ENCODE peak calls at places on chromosomes 16 and 17, in eight cellular contexts. B is A549, Z is osteocyte, W is neural crest cell, G is WTC11, L is GM10248, S is ovary, V is Caco-2. H is an unnamed sample.

GRCh38 chr16:1989826-1990335 is at the start of gene SYNGR3:
- DNase-seq in S (no peak), V (peak), W (no peak), G (peak), B (no peak), L (no peak), Z (no peak), H (no peak)

GRCh38 chr17:17115620-17116019 is 73.4 kb downstream of the MPRIP start:
- DNase-seq in G (no peak), B (no peak), S (no peak), Z (no peak), L (no peak), W (no peak), V (no peak), H (no peak)

GRCh38 chr16:31301708-31302400 is 42.1 kb downstream of the ITGAM start:
- DNase-seq in G (no peak), V (no peak), L (no peak), S (no peak), Z (no peak), W (no peak), B (peak), H (peak)

GRCh38 chr17:61389670-61390478 is 9.8 kb upstream of the TBX2 start:
- DNase-seq in G (peak), L (peak), V (peak), W (peak), Z (no peak), S (no peak), B (peak), H (peak)

GRCh38 chr17:19313746-19314651 is 48.5 kb downstream of the B9D1 start:
- DNase-seq in B (no peak), V (no peak), W (no peak), L (no peak), G (no peak), S (no peak), Z (no peak), H (no peak)

GRCh38 chr17:61409301-61410099 is 9.9 kb downstream of the TBX2 start:
- DNase-seq in B (peak), W (no peak), Z (no peak), S (peak), V (peak), G (peak), L (peak), H (peak)

GRCh38 chr16:68590201-68590994 is 51.3 kb downstream of the ZFP90 start:
- DNase-seq in Z (peak), V (peak), W (peak), G (peak), S (peak), B (peak), L (peak), H (peak)

GRCh38 chr16:89981414-89981813 is 32.9 kb downstream of the DEF8 start:
- DNase-seq in L (peak), W (no peak), Z (no peak), G (no peak), S (no peak), B (no peak), V (no peak), H (no peak)

GRCh38 chr16:11258553-11259287 is 2.7 kb upstream of the SOCS1 start:
- DNase-seq in Z (no peak), S (peak), W (no peak), L (peak), V (no peak), G (no peak), B (no peak), H (no peak)

GRCh38 chr16:2280981-2281542 is 13.1 kb upstream of the RNPS1 start:
- DNase-seq in L (no peak), B (no peak), S (no peak), G (no peak), V (no peak), W (no peak), Z (no peak), H (no peak)

GRCh38 chr17:57257911-57258885 is 1.9 kb downstream of the MSI2 start:
- DNase-seq in V (peak), B (no peak), L (no peak), Z (peak), W (no peak), S (no peak), G (peak), H (peak)

GRCh38 chr17:60887607-60888028 is 210.0 kb downstream of the BCAS3 start:
- DNase-seq in G (no peak), V (no peak), Z (no peak), L (no peak), W (no peak), B (no peak), S (no peak), H (peak)

GRCh38 chr16:2250652-2251280 is 621 bp downstream of the ECI1 start:
- DNase-seq in L (no peak), Z (no peak), S (no peak), B (peak), V (peak), W (no peak), G (no peak), H (peak)

GRCh38 chr17:75006653-75007052 is 5.8 kb upstream of the MRPL58 start:
- DNase-seq in Z (no peak), W (no peak), V (peak), L (no peak), G (no peak), S (no peak), B (peak), H (peak)

GRCh38 chr17:69030145-69030544 is 30.6 kb downstream of the ABCA9 start:
- DNase-seq in L (no peak), W (no peak), V (no peak), B (no peak), Z (no peak), S (no peak), G (no peak), H (no peak)

GRCh38 chr16:4513881-4514280 is 24.7 kb downstream of the CDIP1 start:
- DNase-seq in L (no peak), V (no peak), S (no peak), W (no peak), G (no peak), Z (no peak), B (no peak), H (no peak)

GRCh38 chr16:4513086-4513860 is 25.3 kb downstream of the CDIP1 start:
- DNase-seq in W (no peak), Z (no peak), G (no peak), S (no peak), V (no peak), B (no peak), L (no peak), H (no peak)

GRCh38 chr16:4517812-4518211 is 20.8 kb downstream of the CDIP1 start:
- DNase-seq in B (peak), W (peak), L (no peak), S (no peak), Z (no peak), V (peak), G (peak), H (peak)

GRCh38 chr16:4514606-4515005 is 24.0 kb downstream of the CDIP1 start:
- DNase-seq in G (no peak), Z (no peak), L (no peak), W (no peak), V (no peak), B (no peak), S (no peak), H (no peak)

GRCh38 chr16:4515611-4516233 is 22.9 kb downstream of the CDIP1 start:
- DNase-seq in S (no peak), L (peak), B (no peak), G (no peak), W (no peak), V (no peak), Z (no peak), H (no peak)
- TF ChIP-seq CTCF in S (no peak), L (no peak), B (no peak), G (no peak), W (no peak), V (no peak), Z (no peak), H (no peak)

DNA sequence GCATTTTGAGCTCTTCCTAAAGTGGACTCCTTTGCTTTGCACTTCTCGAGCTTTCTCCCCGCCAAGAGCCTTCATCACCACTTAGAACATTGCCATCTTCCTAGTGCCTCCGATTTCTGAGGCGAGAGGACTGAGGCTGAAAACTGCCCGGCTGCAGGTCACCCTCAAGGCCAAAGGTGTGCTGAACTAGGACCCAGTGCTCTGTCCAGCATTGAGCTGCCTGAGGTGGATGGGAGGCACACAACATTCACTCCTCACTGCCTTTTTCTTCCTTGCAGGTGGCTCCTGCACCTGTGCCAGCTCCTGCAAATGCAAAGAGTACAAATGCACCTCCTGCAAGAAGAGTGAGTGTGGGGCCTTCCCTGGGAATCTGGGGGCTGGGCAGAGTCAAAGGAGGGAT is 5.4 kb downstream of the MT1A start:
- DNase-seq in B (no peak), V (no peak), G (no peak), S (no peak), W (no peak), Z (no peak), L (no peak), H (no peak)
- TF ChIP-seq CTCF in B (peak), V (no peak), G (no peak), S (no peak), W (peak), Z (no peak), L (no peak), H (no peak)

GRCh38 chr17:6299275-6299674 is 135.6 kb downstream of the AIPL1 start:
- DNase-seq in Z (no peak), W (no peak), B (no peak), V (no peak), G (no peak), L (no peak), S (no peak), H (peak)

GRCh38 chr17:6306820-6307219 is 128.1 kb downstream of the AIPL1 start:
- DNase-seq in S (no peak), G (no peak), W (no peak), V (no peak), Z (no peak), L (no peak), B (no peak), H (no peak)

GRCh38 chr17:6305613-6306360 is 129.1 kb downstream of the AIPL1 start:
- DNase-seq in B (no peak), Z (peak), S (no peak), L (no peak), G (no peak), W (no peak), V (no peak), H (no peak)

GRCh38 chr17:6303664-6304063 is 131.3 kb downstream of the AIPL1 start:
- DNase-seq in S (no peak), V (peak), B (peak), Z (no peak), L (peak), G (peak), W (peak), H (peak)

GRCh38 chr17:6304894-6305612 is 129.9 kb downstream of the AIPL1 start:
- DNase-seq in W (no peak), V (no peak), B (no peak), G (no peak), L (no peak), Z (no peak), S (no peak), H (no peak)
- TF ChIP-seq CTCF in W (no peak), V (no peak), B (no peak), G (no peak), L (no peak), Z (no peak), S (no peak), H (no peak)

GRCh38 chr16:72244853-72245252 is 72.9 kb upstream of the PMFBP1 start:
- DNase-seq in S (no peak), G (no peak), V (no peak), L (no peak), W (no peak), Z (no peak), B (no peak), H (no peak)
- TF ChIP-seq CTCF in S (no peak), G (no peak), V (no peak), L (no peak), W (no peak), Z (no peak), B (no peak), H (no peak)

GRCh38 chr17:3535253-3535995 is 22.2 kb downstream of the TRPV3 start:
- DNase-seq in Z (no peak), W (peak), L (peak), V (no peak), G (peak), B (peak), S (peak), H (no peak)
- TF ChIP-seq CTCF in Z (peak), W (peak), L (peak), V (no peak), G (no peak), B (peak), S (peak), H (no peak)

DNA sequence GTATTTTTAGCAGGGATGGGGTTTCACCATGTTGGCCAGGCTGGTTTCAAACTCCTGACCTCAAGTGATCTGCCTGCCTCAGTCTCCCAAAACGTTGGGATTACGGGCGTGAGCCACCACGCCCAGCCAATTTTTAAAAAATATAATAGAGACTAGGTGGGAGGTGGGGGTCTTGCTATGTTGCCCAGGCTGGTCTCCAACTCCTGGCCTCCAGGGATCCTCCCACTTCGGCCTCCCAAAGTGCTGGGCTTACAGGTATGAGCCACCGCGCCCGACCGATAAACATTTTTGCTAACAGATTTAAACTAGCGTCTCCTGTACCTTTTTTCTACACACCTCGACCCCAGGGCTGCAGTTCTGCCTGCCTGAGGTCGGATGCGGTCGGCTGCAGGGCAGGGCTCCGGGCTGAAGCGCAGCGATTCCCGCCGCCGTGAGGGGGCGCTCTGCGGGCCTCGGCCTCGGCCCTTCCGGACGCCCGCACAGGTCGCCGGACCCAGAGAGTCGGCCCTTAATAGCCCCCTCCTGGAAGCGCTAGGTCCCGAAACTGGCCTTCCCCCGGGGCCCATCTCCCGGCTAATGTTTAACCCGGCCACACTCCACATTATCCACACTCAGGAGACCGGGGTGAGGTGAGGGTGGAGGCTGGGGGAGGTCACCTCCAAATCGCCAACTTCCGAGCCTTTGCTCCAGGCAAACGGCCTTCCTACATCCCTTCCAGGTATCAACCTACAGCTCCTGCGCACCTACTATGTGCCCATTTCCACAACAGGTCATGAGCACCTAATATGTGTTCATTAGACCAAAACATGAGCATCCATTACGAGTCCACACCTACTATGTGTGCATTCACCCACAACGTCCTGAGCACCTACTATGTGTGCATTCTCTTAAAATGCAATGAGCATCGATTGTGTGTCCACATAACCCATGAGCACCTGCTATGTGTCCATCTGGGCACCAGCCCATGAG is 2.0 kb upstream of the GLIS2 start:
- DNase-seq in W (peak), G (peak), B (peak), S (peak), Z (peak), V (peak), L (peak), H (no peak)
- TF ChIP-seq CTCF in W (peak), G (peak), B (peak), S (no peak), Z (peak), V (peak), L (peak), H (no peak)

GRCh38 chr16:66662445-66663194 is 33.9 kb downstream of the CMTM4 start:
- DNase-seq in Z (no peak), V (peak), L (no peak), W (no peak), G (no peak), S (no peak), B (peak), H (peak)
- TF ChIP-seq CTCF in Z (peak), V (peak), L (peak), W (peak), G (no peak), S (no peak), B (peak), H (peak)

DNA sequence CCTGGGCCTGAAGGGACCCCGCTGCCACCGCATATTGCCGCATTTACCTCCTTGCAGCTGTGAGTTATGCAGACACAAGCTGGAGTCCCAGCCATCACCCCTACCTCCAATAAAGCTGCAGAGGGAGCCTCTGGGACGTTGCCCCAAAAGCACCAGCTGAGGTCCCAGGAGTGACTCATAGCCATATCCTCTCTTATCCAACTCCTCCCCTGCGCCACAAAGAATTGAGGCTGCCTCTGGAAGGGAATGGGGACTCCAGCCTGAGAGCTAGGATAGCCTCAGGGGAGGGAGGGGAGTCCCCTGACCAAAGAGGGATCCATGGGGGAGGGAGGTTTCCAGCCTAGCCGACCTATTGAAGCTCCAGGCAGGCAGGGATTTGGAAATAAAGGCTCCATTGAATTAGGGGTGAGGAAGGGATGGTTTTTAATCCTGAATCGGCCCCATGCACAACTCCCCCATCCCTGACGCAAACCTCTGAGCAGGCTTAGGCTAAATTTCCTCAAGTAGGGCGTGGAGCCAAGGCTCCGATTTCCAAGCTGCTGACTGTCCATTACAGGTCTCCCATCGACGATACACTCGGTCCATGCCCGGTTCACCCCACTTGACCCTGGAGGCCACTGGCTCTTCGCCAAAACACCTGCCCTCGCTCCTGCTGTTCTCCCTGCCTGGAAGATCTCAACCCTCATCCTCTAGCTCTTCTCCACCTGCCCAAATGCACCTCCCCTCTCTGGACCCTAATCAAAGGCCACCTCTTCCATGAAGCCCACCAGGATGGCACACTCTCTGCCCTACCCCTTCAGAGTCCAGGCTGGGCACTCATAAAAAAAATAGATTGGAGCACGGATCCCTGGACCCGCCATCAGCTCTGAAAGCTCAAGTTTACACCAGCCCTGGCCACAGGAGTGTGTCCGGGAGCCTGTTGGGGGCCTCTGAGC is 27.5 kb downstream of the PIMREG start:
- DNase-seq in L (no peak), W (no peak), B (peak), Z (no peak), S (peak), V (no peak), G (no peak), H (peak)
- TF ChIP-seq CTCF in L (no peak), W (no peak), B (no peak), Z (no peak), S (no peak), V (no peak), G (no peak), H (peak)

GRCh38 chr17:9809409-9809808 is 12.5 kb downstream of the GSG1L2 start:
- DNase-seq in L (no peak), S (no peak), V (no peak), Z (no peak), G (no peak), W (no peak), B (no peak), H (no peak)
- TF ChIP-seq CTCF in L (no peak), S (no peak), V (no peak), Z (no peak), G (no peak), W (no peak), B (no peak), H (no peak)